ENCODE peak calls at places on chromosomes 3 and 15, in four cellular contexts. N, B, L and Y are unnamed samples.

GRCh38 chr15:100740105-100740504 is 137.7 kb downstream of the ASB7 start:
- DNase-seq in L (no peak), B (no peak), N (no peak), Y (no peak)

GRCh38 chr3:28295819-28296364 is 52.6 kb upstream of the ZCWPW2 start:
- DNase-seq in N (no peak), B (no peak), L (no peak), Y (no peak)

GRCh38 chr15:72229076-72229946 is 1.7 kb downstream of the PKM start:
- DNase-seq in B (peak; percentile 3), L (peak; percentile 26), N (no peak), Y (no peak)

GRCh38 chr3:197165890-197166289 is 132.5 kb downstream of the DLG1 start:
- DNase-seq in N (no peak), L (no peak), B (no peak), Y (no peak)

GRCh38 chr3:67094769-67095168 is 96.7 kb downstream of the KBTBD8 start:
- DNase-seq in N (no peak), B (peak; percentile 35), L (no peak), Y (no peak)

GRCh38 chr3:66638717-66639116 is 137.9 kb upstream of the LRIG1 start:
- DNase-seq in L (no peak), N (no peak), B (no peak), Y (no peak)

GRCh38 chr15:36291501-36291900 is 287.9 kb upstream of the CDIN1 start:
- DNase-seq in L (no peak), B (no peak), N (no peak), Y (no peak)

GRCh38 chr15:90035835-90036220 is 34.7 kb downstream of the ZNF710 start:
- DNase-seq in L (no peak), N (no peak), B (no peak), Y (peak; percentile 53)

GRCh38 chr15:71194286-71194685 is 79.0 kb downstream of the THSD4 start:
- DNase-seq in B (no peak), L (no peak), N (no peak), Y (no peak)

GRCh38 chr3:177944228-177944661 is 592.0 kb upstream of the KCNMB2 start:
- DNase-seq in B (no peak), N (no peak), L (no peak), Y (no peak)

GRCh38 chr3:14208977-14209394 is 30.4 kb downstream of the LSM3 start:
- DNase-seq in N (no peak), L (no peak), B (no peak), Y (no peak)

GRCh38 chr3:74106882-74107281 is 482.1 kb upstream of the PDZRN3 start:
- DNase-seq in B (no peak), L (no peak), N (no peak), Y (no peak)

GRCh38 chr3:171347017-171347979 is 112.9 kb downstream of the TNIK start:
- DNase-seq in N (no peak), L (peak; percentile 58), B (peak; percentile 62), Y (no peak)

GRCh38 chr3:117526485-117527079 is 817.0 kb downstream of the TUSC7 start:
- DNase-seq in B (peak; percentile 22), L (peak; percentile 71), N (no peak), Y (no peak)

GRCh38 chr3:123765475-123766166 is 118.5 kb downstream of the MYLK start:
- DNase-seq in N (no peak), B (no peak), L (no peak), Y (no peak)

GRCh38 chr15:90660195-90660995 is 56.8 kb upstream of the BLM start:
- DNase-seq in L (peak; percentile 87), B (no peak), N (peak; percentile 12), Y (peak; percentile 56)

GRCh38 chr15:70933411-70933810 is 40.8 kb downstream of the LRRC49 start:
- DNase-seq in N (no peak), L (no peak), B (no peak), Y (no peak)

GRCh38 chr15:70560617-70561328 is 202.6 kb downstream of the UACA start:
- DNase-seq in N (no peak), B (no peak), L (no peak), Y (no peak)

GRCh38 chr15:78976691-78977090 is 31.8 kb upstream of the CTSH start:
- DNase-seq in N (no peak), B (no peak), L (no peak), Y (no peak)

GRCh38 chr3:107208100-107208499 is 169.1 kb upstream of the CCDC54 start:
- DNase-seq in B (peak; percentile 72), N (no peak), L (peak; percentile 73), Y (no peak)

GRCh38 chr3:169812844-169813677 is at the start of the genes LRRC34 and LRRIQ4:
- DNase-seq in L (peak; percentile 70), N (peak; percentile 19), B (peak; percentile 46), Y (peak; percentile 77)

GRCh38 chr3:169811606-169812123 is 1.0 kb upstream of the LRRIQ4 start:
- DNase-seq in B (peak; percentile 32), L (peak; percentile 17), N (no peak), Y (no peak)

GRCh38 chr3:169812124-169812843 is 386 bp upstream of the LRRIQ4 start:
- DNase-seq in N (no peak), B (peak; percentile 85), L (peak; percentile 24), Y (peak; percentile 76)

GRCh38 chr3:169815590-169816150 is 3.0 kb upstream of the LRRC34 start:
- DNase-seq in N (no peak), L (no peak), B (no peak), Y (no peak)

GRCh38 chr3:169813757-169814517 is 1.2 kb upstream of the LRRC34 start:
- DNase-seq in B (no peak), L (peak; percentile 8), N (no peak), Y (no peak)
- TF ChIP-seq CTCF in B (peak; percentile 47), L (peak; percentile 20), N (peak; percentile 19), Y (peak; percentile 18)

DNA sequence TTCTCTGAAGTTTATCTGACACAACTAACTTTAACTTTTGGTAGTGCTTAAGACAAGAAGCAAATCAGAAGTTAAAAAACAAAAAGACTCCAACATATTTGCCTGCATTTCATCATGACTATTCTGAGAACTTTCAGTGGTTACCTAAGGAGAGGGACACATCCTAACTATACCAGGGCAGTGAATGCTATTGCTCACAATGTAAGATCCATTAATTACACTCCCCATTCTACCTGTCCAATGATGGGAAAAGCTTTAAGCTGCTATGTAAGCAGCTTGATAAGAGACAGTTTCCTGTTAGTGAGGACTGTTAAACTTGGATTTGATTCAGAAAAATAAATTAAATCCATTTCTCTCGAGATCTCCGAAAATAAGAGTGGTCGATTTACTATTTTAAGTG is 37.5 kb downstream of the SERPINI1 start:
- DNase-seq in N (no peak), L (no peak), B (no peak), Y (no peak)
- H3K4me3 ChIP-seq in N (no peak overlapping the region), L (no peak overlapping the region), B (no peak overlapping the region), Y (no peak overlapping the region)

DNA sequence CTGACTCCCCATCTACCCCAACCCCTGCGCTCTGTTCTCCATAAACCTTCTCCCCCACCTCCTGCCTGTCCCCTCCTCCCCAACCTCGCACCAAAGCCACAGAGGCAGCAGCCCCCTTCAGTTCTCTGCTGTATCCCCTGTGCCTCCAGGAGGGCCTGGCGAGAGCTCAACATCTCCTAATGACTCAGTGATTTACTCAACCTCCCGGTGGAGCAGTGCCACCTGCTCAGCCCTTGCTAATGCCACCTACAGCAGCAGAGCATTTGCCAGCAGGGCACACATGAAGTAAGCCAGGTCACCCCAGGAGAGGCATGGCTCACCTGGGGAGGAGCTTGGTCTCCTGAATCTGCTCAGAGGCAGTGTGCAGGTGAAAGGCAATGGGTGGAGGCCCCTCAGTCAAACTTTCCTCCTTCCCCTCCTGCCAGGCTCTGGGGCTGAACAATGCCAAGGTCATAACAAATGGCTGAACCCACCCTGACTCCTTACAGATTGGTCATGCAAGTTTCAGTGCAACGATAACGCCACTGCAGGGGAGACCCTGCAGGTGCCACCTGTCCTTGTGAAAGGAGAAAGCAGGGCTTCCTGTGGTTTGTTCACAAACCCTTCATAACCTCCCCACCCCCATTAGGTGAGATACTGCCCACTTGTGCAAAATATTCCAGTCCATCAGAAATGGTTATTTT is 19.8 kb downstream of the TRPM1 start:
- DNase-seq in B (no peak), L (no peak), N (no peak), Y (peak; percentile 81)
- H3K27me3 ChIP-seq in B (no peaks in the 10 kb centered on the region), L (no peaks in the 10 kb centered on the region), N (no peaks in the 10 kb centered on the region), Y (no peaks in the 10 kb centered on the region)

DNA sequence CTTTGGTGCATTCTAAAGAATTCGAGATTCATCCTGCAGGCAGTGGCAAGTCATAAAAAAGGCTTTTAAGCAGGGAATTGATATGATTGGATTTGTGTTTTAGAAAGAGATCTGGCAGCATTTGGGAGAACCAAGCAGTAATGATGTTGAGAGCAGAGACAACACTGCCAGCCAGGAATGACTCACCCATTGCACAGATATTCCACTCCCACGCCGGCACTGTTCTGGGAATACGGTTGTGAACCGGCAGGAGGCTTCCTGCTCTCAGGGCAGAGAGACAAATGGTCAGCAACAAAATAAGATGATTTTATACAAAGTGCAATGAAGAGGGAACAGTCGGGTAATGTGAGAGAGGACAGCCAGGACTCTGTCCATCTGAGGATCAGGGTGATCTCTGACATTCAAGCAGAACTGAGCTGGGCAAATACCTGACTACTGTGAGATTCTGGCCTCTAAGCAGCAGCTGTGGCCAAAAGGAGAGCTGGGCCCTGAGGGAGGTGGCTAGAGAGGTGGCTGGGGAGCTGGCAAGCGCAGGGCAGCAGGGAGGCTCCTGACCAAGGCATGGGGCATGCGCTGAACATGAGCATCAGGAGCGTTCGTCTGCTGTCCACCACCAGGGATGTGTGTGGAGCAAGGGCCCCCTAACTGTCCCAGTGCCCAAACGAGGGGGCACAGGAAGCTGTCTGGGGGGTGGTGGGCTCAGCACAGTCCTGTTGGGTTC is 56.1 kb upstream of the PLXNA1 start:
- DNase-seq in B (no peak), L (peak; percentile 63), N (no peak), Y (no peak)
- TF ChIP-seq CTCF in B (peak; percentile 52), L (peak; percentile 22), N (no peak), Y (no peak)

GRCh38 chr3:129793947-129794318 is 99.6 kb downstream of the TMCC1 start:
- DNase-seq in N (no peak), L (no peak), B (peak; percentile 41), Y (no peak)

GRCh38 chr3:129796146-129796545 is 97.4 kb downstream of the TMCC1 start:
- DNase-seq in N (no peak), B (no peak), L (no peak), Y (no peak)

GRCh38 chr3:129795596-129795995 is 97.9 kb downstream of the TMCC1 start:
- DNase-seq in N (no peak), L (no peak), B (no peak), Y (no peak)

GRCh38 chr3:129793356-129793755 is 100.2 kb downstream of the TMCC1 start:
- DNase-seq in N (no peak), L (no peak), B (no peak), Y (no peak)

DNA sequence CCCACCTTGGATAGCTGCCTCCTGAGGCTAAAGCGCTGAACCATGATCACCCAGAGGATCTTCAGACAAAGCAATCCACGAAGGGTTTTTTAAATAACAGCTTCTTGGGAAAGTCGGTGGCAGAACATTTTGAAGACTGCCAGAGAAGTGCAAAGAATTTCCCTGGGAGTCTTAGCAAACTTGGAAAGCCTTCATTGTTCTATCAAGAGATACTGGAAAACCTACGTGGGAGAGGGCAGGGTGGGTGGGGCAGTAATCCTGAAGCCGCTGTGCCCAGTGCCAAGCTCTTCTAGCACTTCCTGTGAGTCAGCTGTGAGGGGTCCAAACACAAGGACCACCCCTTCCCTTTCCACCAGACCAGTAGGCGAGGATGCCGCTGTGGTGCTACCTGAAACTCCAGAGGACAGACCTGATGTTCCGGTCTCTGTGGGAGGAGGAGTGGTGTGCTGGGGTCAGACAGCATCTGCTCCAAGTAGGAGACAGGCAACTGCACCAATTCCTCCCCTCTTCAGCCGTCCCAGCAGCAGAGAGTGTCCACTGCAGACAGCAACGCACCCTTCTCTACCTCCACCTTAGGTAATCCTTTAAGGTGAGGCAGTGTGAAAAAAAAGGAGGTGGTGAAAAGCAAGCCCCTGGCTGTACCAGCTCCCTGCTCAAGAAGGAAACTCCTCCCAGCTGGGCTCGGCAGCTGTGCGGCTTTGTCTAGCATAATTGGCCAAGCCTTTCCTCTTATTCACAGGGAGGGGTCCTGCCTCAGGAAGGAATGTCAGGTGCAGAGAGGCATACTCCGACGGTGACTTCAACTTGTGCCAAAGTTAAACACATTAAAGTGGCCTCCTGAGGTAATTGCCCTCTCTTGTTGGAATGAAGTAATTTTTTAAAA is 99.0 kb downstream of the TMCC1 start:
- DNase-seq in B (peak; percentile 49), L (no peak), N (no peak), Y (no peak)
- H3K4me3 ChIP-seq in B (no peak overlapping the region), L (no peak overlapping the region), N (peak overlapping the region; percentile 17), Y (no peak overlapping the region)

GRCh38 chr3:193865879-193866480 is 270.0 kb upstream of the HES1 start:
- DNase-seq in N (no peak), L (no peak), B (no peak), Y (no peak)
- H3K27me3 ChIP-seq in N (no peaks in the 10 kb centered on the region), L (peaks cover 5% of the 10 kb centered on the region), B (peaks cover 14% of the 10 kb centered on the region), Y (no peaks in the 10 kb centered on the region)